ENCODE peak calls at places on chromosomes 2 and 18, in ten cellular contexts. X is stimulated activated CD4-positive, alpha-beta T cell treated with anti-CD3 and anti-CD28 coated beads, Interleukin-1b, Interleukin-23, amount 100 ng/mL, for 24 hours; V is aorta; C is putamen; J is stromal cell of bone marrow; I is amygdala; A is substantia nigra; K is HT1080; P is HFFc6; F is ecto neural progenitor cell. D is an unnamed sample.

GRCh38 chr2:176188969-176189665 is 649 bp downstream of the HOXD1 start:
- DNase-seq in X (no peak), V (peak), C (no peak), J (no peak), I (no peak), A (no peak), K (no peak), P (no peak), F (peak), D (no peak)

GRCh38 chr2:226511327-226511726 is 288.3 kb downstream of the IRS1 start:
- DNase-seq in X (no peak), V (no peak), C (no peak), J (no peak), I (no peak), A (no peak), K (no peak), P (no peak), F (no peak), D (no peak)

GRCh38 chr18:30970201-30970816 is 72.2 kb downstream of the DSC3 start:
- DNase-seq in X (no peak), V (no peak), C (peak), J (no peak), I (no peak), A (no peak), K (peak), P (no peak), F (no peak), D (no peak)

GRCh38 chr2:28247747-28248146 is 144.9 kb upstream of the FOSL2 start:
- DNase-seq in X (no peak), V (no peak), C (no peak), J (no peak), I (no peak), A (no peak), K (no peak), P (no peak), F (no peak), D (no peak)

GRCh38 chr2:23561088-23561487 is 176.1 kb downstream of the KLHL29 start:
- DNase-seq in X (no peak), V (no peak), C (no peak), J (peak), I (no peak), A (no peak), K (no peak), P (no peak), F (no peak), D (no peak)

GRCh38 chr2:64404002-64404731 is 49.8 kb upstream of the LGALSL start:
- DNase-seq in X (no peak), V (peak), C (peak), J (peak), I (peak), A (peak), K (peak), P (no peak), F (peak), D (no peak)

GRCh38 chr2:75764611-75765010 is 53.9 kb upstream of the GCFC2 start:
- DNase-seq in X (no peak), V (no peak), C (no peak), J (no peak), I (no peak), A (no peak), K (no peak), P (no peak), F (no peak), D (no peak)

GRCh38 chr2:100935372-100935752 is 66.7 kb upstream of the RPL31 start:
- DNase-seq in X (no peak), V (no peak), C (no peak), J (peak), I (no peak), A (no peak), K (peak), P (peak), F (peak), D (no peak)

GRCh38 chr18:55264108-55264507 is 304.8 kb upstream of the CCDC68 start:
- DNase-seq in X (no peak), V (no peak), C (no peak), J (no peak), I (no peak), A (no peak), K (no peak), P (no peak), F (no peak), D (no peak)

GRCh38 chr2:12296120-12296519 is 420.6 kb upstream of the TRIB2 start:
- DNase-seq in X (no peak), V (no peak), C (no peak), J (no peak), I (no peak), A (no peak), K (no peak), P (no peak), F (no peak), D (no peak)

GRCh38 chr18:28040216-28040615 is 136.7 kb downstream of the CDH2 start:
- DNase-seq in X (no peak), V (no peak), C (no peak), J (no peak), I (no peak), A (no peak), K (no peak), P (no peak), F (no peak), D (no peak)

GRCh38 chr2:69073928-69074575 is 61.1 kb downstream of the ANTXR1 start:
- DNase-seq in X (no peak), V (no peak), C (no peak), J (no peak), I (no peak), A (no peak), K (peak), P (peak), F (no peak), D (no peak)

GRCh38 chr18:56921888-56922480 is 224.9 kb upstream of the BOD1L2 start:
- DNase-seq in X (no peak), V (no peak), C (no peak), J (no peak), I (no peak), A (no peak), K (no peak), P (no peak), F (no peak), D (no peak)

GRCh38 chr2:17194083-17194482 is 324.2 kb downstream of the RAD51AP2 start:
- DNase-seq in X (no peak), V (no peak), C (no peak), J (no peak), I (no peak), A (no peak), K (no peak), P (no peak), F (no peak), D (no peak)

GRCh38 chr2:28579606-28580005 is 83.7 kb downstream of the PLB1 start:
- DNase-seq in X (no peak), V (no peak), C (no peak), J (no peak), I (no peak), A (no peak), K (no peak), P (no peak), F (no peak), D (no peak)

GRCh38 chr18:63157293-63158011 is 162.1 kb downstream of the BCL2 start:
- DNase-seq in X (no peak), V (no peak), C (no peak), J (no peak), I (no peak), A (no peak), K (no peak), P (no peak), F (no peak), D (no peak)

GRCh38 chr2:16553222-16553621 is 112.4 kb downstream of the CYRIA start:
- DNase-seq in X (peak), V (no peak), C (peak), J (peak), I (no peak), A (peak), K (peak), P (no peak), F (peak), D (peak)

GRCh38 chr2:156379069-156379468 is 46.5 kb upstream of the NR4A2 start:
- DNase-seq in X (no peak), V (no peak), C (no peak), J (no peak), I (no peak), A (no peak), K (no peak), P (no peak), F (no peak), D (no peak)

GRCh38 chr18:48801728-48802542 is 148.8 kb downstream of the SMAD7 start:
- DNase-seq in X (no peak), V (peak), C (no peak), J (no peak), I (no peak), A (no peak), K (no peak), P (no peak), F (peak), D (no peak)

GRCh38 chr2:75190271-75190990 is 8.9 kb downstream of the TACR1 start:
- DNase-seq in X (no peak), V (no peak), C (no peak), J (no peak), I (no peak), A (no peak), K (no peak), P (no peak), F (no peak), D (no peak)

GRCh38 chr2:18301421-18302139 is 258.9 kb downstream of the RDH14 start:
- DNase-seq in X (no peak), V (no peak), C (no peak), J (no peak), I (no peak), A (no peak), K (no peak), P (no peak), F (no peak), D (no peak)

GRCh38 chr18:53527365-53527764 is 697.1 kb downstream of the MBD2 start:
- DNase-seq in X (no peak), V (no peak), C (no peak), J (no peak), I (no peak), A (no peak), K (no peak), P (no peak), F (no peak), D (no peak)

GRCh38 chr2:60629801-60630385 is 76.4 kb upstream of the BCL11A start:
- DNase-seq in X (no peak), V (no peak), C (no peak), J (no peak), I (no peak), A (no peak), K (peak), P (no peak), F (no peak), D (no peak)

GRCh38 chr2:159936471-159936870 is 125.9 kb downstream of the PLA2R1 start:
- DNase-seq in X (no peak), V (no peak), C (no peak), J (no peak), I (no peak), A (no peak), K (peak), P (no peak), F (no peak), D (no peak)

GRCh38 chr2:239276813-239277193 is 124.0 kb downstream of the HDAC4 start:
- DNase-seq in X (no peak), V (peak), C (no peak), J (no peak), I (no peak), A (no peak), K (no peak), P (no peak), F (peak), D (no peak)

GRCh38 chr2:101729521-101730190 is 32.1 kb downstream of the MAP4K4 start:
- DNase-seq in X (no peak), V (no peak), C (no peak), J (no peak), I (no peak), A (no peak), K (no peak), P (no peak), F (no peak), D (no peak)

GRCh38 chr18:48475635-48476549 is 62.9 kb upstream of the CTIF start:
- DNase-seq in X (no peak), V (no peak), C (peak), J (peak), I (peak), A (no peak), K (peak), P (peak), F (peak), D (peak)

GRCh38 chr2:53087282-53087882 is 680.2 kb upstream of the CHAC2 start:
- DNase-seq in X (no peak), V (no peak), C (no peak), J (peak), I (no peak), A (no peak), K (peak), P (peak), F (no peak), D (no peak)

GRCh38 chr2:17101596-17101995 is 416.6 kb downstream of the RAD51AP2 start:
- DNase-seq in X (no peak), V (no peak), C (no peak), J (peak), I (no peak), A (no peak), K (peak), P (no peak), F (no peak), D (no peak)

GRCh38 chr2:29115797-29116781 is 874 bp downstream of the CLIP4 start:
- DNase-seq in X (peak), V (peak), C (peak), J (peak), I (peak), A (peak), K (no peak), P (peak), F (no peak), D (peak)

GRCh38 chr2:96205238-96205637 is 3.4 kb downstream of the STARD7 start:
- DNase-seq in X (no peak), V (no peak), C (peak), J (no peak), I (no peak), A (no peak), K (no peak), P (peak), F (no peak), D (no peak)

GRCh38 chr2:205675861-205676516 is 6.3 kb upstream of the NRP2 start:
- DNase-seq in X (no peak), V (no peak), C (peak), J (no peak), I (no peak), A (no peak), K (peak), P (peak), F (no peak), D (no peak)

GRCh38 chr2:193502363-193503035 is 1307.8 kb upstream of the TMEFF2 start:
- DNase-seq in X (no peak), V (peak), C (no peak), J (no peak), I (no peak), A (no peak), K (no peak), P (no peak), F (peak), D (no peak)

GRCh38 chr2:147631294-147631693 is 213.5 kb upstream of the ACVR2A start:
- DNase-seq in X (no peak), V (no peak), C (no peak), J (no peak), I (no peak), A (no peak), K (no peak), P (no peak), F (no peak), D (no peak)